ENCODE peak calls at places on chromosomes 5 and 9, in four cellular contexts. One of them, this sample, is unnamed.

GRCh38 chr5:24816206-24816605 is 171.4 kb upstream of the CDH10 start:
- DNase-seq in K562: no peak
- DNase-seq in fibroblast of lung: peak; percentile 24
- DNase-seq in PC-3: no peak
- DNase-seq in this sample: no peak

GRCh38 chr5:159458217-159458711 is 128.0 kb upstream of the IL12B start:
- DNase-seq in K562: no peak
- DNase-seq in fibroblast of lung: no peak
- DNase-seq in PC-3: no peak
- DNase-seq in this sample: no peak

GRCh38 chr9:119689879-119690278 is 320.6 kb upstream of the BRINP1 start:
- DNase-seq in K562: no peak
- DNase-seq in fibroblast of lung: no peak
- DNase-seq in PC-3: no peak
- DNase-seq in this sample: peak; percentile 12

GRCh38 chr5:172839669-172840068 is 5.6 kb downstream of the ERGIC1 start:
- DNase-seq in K562: no peak
- DNase-seq in fibroblast of lung: no peak
- DNase-seq in PC-3: no peak
- DNase-seq in this sample: no peak

GRCh38 chr5:41012318-41012717 is 58.8 kb downstream of the MROH2B start:
- DNase-seq in K562: no peak
- DNase-seq in fibroblast of lung: no peak
- DNase-seq in PC-3: no peak
- DNase-seq in this sample: no peak

GRCh38 chr9:90612957-90613356 is 29.7 kb downstream of the DIRAS2 start:
- DNase-seq in K562: no peak
- DNase-seq in fibroblast of lung: no peak
- DNase-seq in PC-3: no peak
- DNase-seq in this sample: no peak

GRCh38 chr9:126515001-126515872 is 98.5 kb upstream of the LMX1B start:
- DNase-seq in K562: no peak
- DNase-seq in fibroblast of lung: no peak
- DNase-seq in PC-3: no peak
- DNase-seq in this sample: no peak

GRCh38 chr9:114914139-114914538 is 16.3 kb downstream of the TNFSF8 start:
- DNase-seq in K562: no peak
- DNase-seq in fibroblast of lung: no peak
- DNase-seq in PC-3: no peak
- DNase-seq in this sample: peak; percentile 50

GRCh38 chr9:121744002-121744686 is 92.7 kb downstream of the DAB2IP start:
- DNase-seq in K562: peak; percentile 54
- DNase-seq in fibroblast of lung: peak; percentile 53
- DNase-seq in PC-3: peak; percentile 60
- DNase-seq in this sample: peak; percentile 44

GRCh38 chr5:171309276-171309525 is 153 bp downstream of the TLX3 start:
- DNase-seq in K562: no peak
- DNase-seq in fibroblast of lung: no peak
- DNase-seq in PC-3: no peak
- DNase-seq in this sample: no peak

GRCh38 chr5:81506900-81507588 is 113.1 kb upstream of the ACOT12 start:
- DNase-seq in K562: peak; percentile 47
- DNase-seq in fibroblast of lung: peak; percentile 87
- DNase-seq in PC-3: peak; percentile 65
- DNase-seq in this sample: peak; percentile 89

GRCh38 chr9:123798203-123798602 is 131.7 kb downstream of the DENND1A start:
- DNase-seq in K562: no peak
- DNase-seq in fibroblast of lung: no peak
- DNase-seq in PC-3: no peak
- DNase-seq in this sample: no peak

GRCh38 chr5:133365326-133365725 is 247.0 kb downstream of the FSTL4 start:
- DNase-seq in K562: peak; percentile 42
- DNase-seq in fibroblast of lung: no peak
- DNase-seq in PC-3: no peak
- DNase-seq in this sample: peak; percentile 12

GRCh38 chr9:135009711-135010362 is 77.6 kb upstream of the OLFM1 start:
- DNase-seq in K562: no peak
- DNase-seq in fibroblast of lung: no peak
- DNase-seq in PC-3: no peak
- DNase-seq in this sample: no peak

GRCh38 chr5:17365326-17365725 is 132.7 kb upstream of the TAF11L2 start:
- DNase-seq in K562: no peak
- DNase-seq in fibroblast of lung: no peak
- DNase-seq in PC-3: no peak
- DNase-seq in this sample: no peak

GRCh38 chr5:178318382-178318781 is 85.8 kb upstream of the PHYKPL start:
- DNase-seq in K562: no peak
- DNase-seq in fibroblast of lung: no peak
- DNase-seq in PC-3: no peak
- DNase-seq in this sample: no peak

GRCh38 chr9:80806675-80807074 is 882.7 kb downstream of the TLE1 start:
- DNase-seq in K562: no peak
- DNase-seq in fibroblast of lung: no peak
- DNase-seq in PC-3: peak; percentile 38
- DNase-seq in this sample: no peak

GRCh38 chr5:15938961-15939360 is 240.6 kb downstream of the MARCHF11 start:
- DNase-seq in K562: no peak
- DNase-seq in fibroblast of lung: peak; percentile 95
- DNase-seq in PC-3: peak; percentile 37
- DNase-seq in this sample: no peak

GRCh38 chr5:13477118-13477737 is 467.3 kb downstream of the DNAH5 start:
- DNase-seq in K562: no peak
- DNase-seq in fibroblast of lung: peak; percentile 96
- DNase-seq in PC-3: peak; percentile 92
- DNase-seq in this sample: no peak

GRCh38 chr5:9582406-9582805 is 36.5 kb upstream of the SEMA5A start:
- DNase-seq in K562: no peak
- DNase-seq in fibroblast of lung: no peak
- DNase-seq in PC-3: peak; percentile 32
- DNase-seq in this sample: no peak

GRCh38 chr5:16776611-16777251 is 159.4 kb downstream of the MYO10 start:
- DNase-seq in K562: no peak
- DNase-seq in fibroblast of lung: no peak
- DNase-seq in PC-3: no peak
- DNase-seq in this sample: peak; percentile 45

GRCh38 chr5:179823937-179824744 is 3.4 kb downstream of the SQSTM1 start:
- DNase-seq in K562: no peak
- DNase-seq in fibroblast of lung: no peak
- DNase-seq in PC-3: no peak
- DNase-seq in this sample: no peak

GRCh38 chr9:112487799-112488345 is 1.2 kb downstream of the KIAA1958 start:
- DNase-seq in K562: peak; percentile 33
- DNase-seq in fibroblast of lung: peak; percentile 32
- DNase-seq in PC-3: peak; percentile 5
- DNase-seq in this sample: peak; percentile 27

GRCh38 chr5:102380174-102380573 is 84.1 kb upstream of the SLCO4C1 start:
- DNase-seq in K562: no peak
- DNase-seq in fibroblast of lung: no peak
- DNase-seq in PC-3: no peak
- DNase-seq in this sample: peak; percentile 5

GRCh38 chr9:129631673-129632129 is 5.7 kb downstream of the NTMT1 start:
- DNase-seq in K562: no peak
- DNase-seq in fibroblast of lung: no peak
- DNase-seq in PC-3: no peak
- DNase-seq in this sample: no peak
- H3K9me3 ChIP-seq in K562: no peaks in the 10 kb centered on the region
- H3K9me3 ChIP-seq in fibroblast of lung: no peaks in the 10 kb centered on the region
- H3K9me3 ChIP-seq in PC-3: no peaks in the 10 kb centered on the region
- H3K9me3 ChIP-seq in this sample: no peaks in the 10 kb centered on the region

GRCh38 chr5:42089705-42090104 is 164.6 kb downstream of the FBXO4 start:
- DNase-seq in K562: no peak
- DNase-seq in fibroblast of lung: no peak
- DNase-seq in PC-3: peak; percentile 39
- DNase-seq in this sample: no peak

DNA sequence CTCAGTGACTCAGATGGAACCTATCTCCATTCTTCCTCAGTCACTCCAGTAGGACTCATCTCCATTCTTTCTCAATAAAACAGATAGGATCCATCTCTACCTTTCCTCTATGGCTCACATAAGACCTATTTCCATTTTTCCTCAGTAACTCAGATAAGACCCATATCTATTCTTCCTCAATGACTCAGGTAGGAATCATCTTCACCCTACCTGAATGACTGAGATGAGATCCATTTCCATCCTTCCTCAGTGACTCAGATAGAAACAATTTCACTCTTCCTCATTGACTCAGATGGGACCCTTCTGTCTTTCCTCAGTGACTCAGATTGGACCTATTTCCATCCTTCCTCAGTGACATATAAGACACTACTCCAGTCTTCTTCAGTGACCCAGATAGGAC is 165.1 kb downstream of the FBXO4 start:
- DNase-seq in K562: no peak
- DNase-seq in fibroblast of lung: no peak
- DNase-seq in PC-3: peak; percentile 57
- DNase-seq in this sample: no peak
- TF ChIP-seq EZH2 in K562: no peak
- TF ChIP-seq EZH2 in fibroblast of lung: no peak
- TF ChIP-seq EZH2 in PC-3: no peak
- TF ChIP-seq EZH2 in this sample: no peak

GRCh38 chr5:109668237-109668636 is 21.5 kb upstream of the MAN2A1 start:
- DNase-seq in K562: no peak
- DNase-seq in fibroblast of lung: no peak
- DNase-seq in PC-3: no peak
- DNase-seq in this sample: no peak

DNA sequence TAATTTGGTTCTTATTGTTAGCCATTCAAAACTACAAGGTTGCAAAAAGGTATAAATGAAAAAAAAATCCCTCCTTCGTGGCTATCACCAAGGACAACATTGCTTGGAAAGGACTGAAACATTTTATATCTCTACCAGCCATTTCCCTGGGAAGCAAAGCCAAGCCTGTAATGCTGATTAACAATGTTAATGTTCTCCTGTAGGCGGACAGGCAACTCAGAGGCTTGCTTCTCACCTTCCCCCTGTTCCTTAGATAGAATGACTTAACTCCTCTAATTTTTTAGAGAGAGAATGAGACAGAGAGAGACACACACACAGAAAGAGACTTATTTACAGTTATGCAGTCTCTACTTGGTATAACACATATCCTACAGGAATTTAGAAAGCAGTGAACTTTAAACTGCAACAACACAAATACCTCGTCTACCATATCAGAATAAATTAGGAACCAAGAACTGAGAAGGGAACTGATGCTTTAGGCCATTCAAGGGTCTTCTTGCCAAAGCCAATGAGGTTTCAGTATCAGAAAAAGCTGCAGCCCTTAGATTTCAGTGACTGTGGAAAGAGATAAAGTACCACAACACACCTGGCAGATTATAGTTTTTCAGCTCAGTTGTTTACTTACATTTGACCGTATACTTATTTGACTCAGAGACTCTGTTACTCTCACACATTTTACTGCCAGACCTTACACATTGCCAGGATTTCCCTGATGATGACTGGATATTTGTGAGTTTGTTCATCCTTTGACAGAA is 20.9 kb upstream of the MAN2A1 start:
- DNase-seq in K562: no peak
- DNase-seq in fibroblast of lung: no peak
- DNase-seq in PC-3: no peak
- DNase-seq in this sample: no peak
- H3K27ac ChIP-seq in K562: no peak overlapping the region
- H3K27ac ChIP-seq in fibroblast of lung: no peak overlapping the region
- H3K27ac ChIP-seq in PC-3: no peak overlapping the region
- H3K27ac ChIP-seq in this sample: no peak overlapping the region

GRCh38 chr9:101403886-101404285 is 5.2 kb downstream of the ZNF189 start:
- DNase-seq in K562: no peak
- DNase-seq in fibroblast of lung: no peak
- DNase-seq in PC-3: no peak
- DNase-seq in this sample: no peak
- H3K9me3 ChIP-seq in K562: peaks cover 44% of the 10 kb centered on the region
- H3K9me3 ChIP-seq in fibroblast of lung: peaks cover 13% of the 10 kb centered on the region
- H3K9me3 ChIP-seq in PC-3: peaks cover 15% of the 10 kb centered on the region
- H3K9me3 ChIP-seq in this sample: peaks cover 55% of the 10 kb centered on the region

This sample was measured in A673.